ENCODE peak calls at places on chromosome 22, in seven cellular contexts. N, L, A, T, W, X and J are unnamed samples.

GRCh38 chr22:22880645-22881044 is 7.0 kb upstream of the IGLL5 start:
- DNase-seq in N (no peak), L (no peak), A (no peak), T (no peak), W (no peak), X (no peak), J (no peak)

GRCh38 chr22:30308096-30308495 is 18.6 kb downstream of the TBC1D10A start:
- DNase-seq in N (no peak), L (no peak), A (no peak), T (no peak), W (no peak), X (no peak), J (no peak)

GRCh38 chr22:38706101-38706884 is 549 bp downstream of the GTPBP1 start:
- DNase-seq in N (no peak), L (peak), A (no peak), T (peak), W (no peak), X (no peak), J (no peak)

GRCh38 chr22:24112188-24112587 is 69.1 kb upstream of the SUSD2 start:
- DNase-seq in N (no peak), L (no peak), A (no peak), T (peak), W (no peak), X (no peak), J (no peak)

GRCh38 chr22:29149841-29150555 is 55.7 kb upstream of the EMID1 start:
- DNase-seq in N (no peak), L (no peak), A (no peak), T (no peak), W (no peak), X (no peak), J (no peak)

GRCh38 chr22:27435839-27436581 is 365.5 kb downstream of the MN1 start:
- DNase-seq in N (no peak), L (no peak), A (no peak), T (peak), W (no peak), X (no peak), J (no peak)

GRCh38 chr22:41857160-41857859 is 24.4 kb downstream of the SREBF2 start:
- DNase-seq in N (peak), L (no peak), A (no peak), T (peak), W (peak), X (no peak), J (no peak)

GRCh38 chr22:23685205-23685784 is 5.5 kb upstream of the RGL4 start:
- DNase-seq in N (no peak), L (no peak), A (no peak), T (peak), W (no peak), X (no peak), J (no peak)

GRCh38 chr22:49889071-49889470 is 29.2 kb downstream of the ALG12 start:
- DNase-seq in N (no peak), L (no peak), A (no peak), T (no peak), W (no peak), X (no peak), J (no peak)

GRCh38 chr22:43273902-43274484 is 69.2 kb downstream of the SCUBE1 start:
- DNase-seq in N (no peak), L (no peak), A (peak), T (peak), W (no peak), X (no peak), J (no peak)

GRCh38 chr22:38782402-38783094 is 11.4 kb downstream of the DNAL4 start:
- DNase-seq in N (no peak), L (no peak), A (no peak), T (peak), W (no peak), X (no peak), J (no peak)

GRCh38 chr22:42328130-42328821 is 57.8 kb upstream of the TCF20 start:
- DNase-seq in N (no peak), L (no peak), A (no peak), T (no peak), W (no peak), X (no peak), J (no peak)

GRCh38 chr22:43862074-43862881 is at the start of gene SULT4A1:
- DNase-seq in N (no peak), L (peak), A (peak), T (peak), W (no peak), X (no peak), J (no peak)

GRCh38 chr22:19576460-19577421 is 52.5 kb upstream of the CLDN5 start:
- DNase-seq in N (no peak), L (no peak), A (no peak), T (peak), W (no peak), X (no peak), J (no peak)

GRCh38 chr22:38870312-38870741 is 1.7 kb downstream of the CBX6 start:
- DNase-seq in N (peak), L (peak), A (peak), T (peak), W (peak), X (peak), J (no peak)

GRCh38 chr22:32801436-32802290 is at the start of gene TIMP3:
- DNase-seq in N (no peak), L (peak), A (no peak), T (peak), W (no peak), X (peak), J (no peak)

GRCh38 chr22:31099386-31099785 is 8.0 kb downstream of the SELENOM start:
- DNase-seq in N (no peak), L (no peak), A (no peak), T (no peak), W (no peak), X (no peak), J (no peak)

GRCh38 chr22:38199826-38200559 is 1.8 kb upstream of the MAFF start:
- DNase-seq in N (no peak), L (no peak), A (no peak), T (no peak), W (no peak), X (no peak), J (no peak)